ENCODE peak calls at places on chromosomes 2 and 18, in five cellular contexts. D is left ventricle myocardium inferior, L is breast epithelium, C is A549, V is psoas muscle. R is an unnamed sample. For H3K4me1, the result is how much of the 10 kb centered on the place peaks cover.

GRCh38 chr18:75344161-75344560 is 83.3 kb downstream of the SMIM21 start:
- DNase-seq in V (no peak), C (no peak), L (no peak), D (no peak), R (no peak)

GRCh38 chr18:40917096-40917495 is 1037.9 kb upstream of the PIK3C3 start:
- DNase-seq in V (no peak), C (peak), L (no peak), D (no peak), R (no peak)

GRCh38 chr2:67797801-67798535 is 264.8 kb downstream of the C1D start:
- DNase-seq in C (no peak), D (no peak), V (no peak), L (no peak), R (no peak)

GRCh38 chr18:10851824-10852225 is 297.5 kb downstream of the PIEZO2 start:
- DNase-seq in L (no peak), V (no peak), C (peak), D (no peak), R (no peak)

GRCh38 chr2:18959952-18960717 is 370.8 kb upstream of the NT5C1B start:
- DNase-seq in V (no peak), D (no peak), C (no peak), L (no peak), R (no peak)

GRCh38 chr2:37643102-37644078 is 28.1 kb downstream of the CDC42EP3 start:
- DNase-seq in L (no peak), D (no peak), C (no peak), V (no peak), R (no peak)

GRCh38 chr2:18949871-18950597 is 360.7 kb upstream of the NT5C1B start:
- DNase-seq in L (no peak), V (no peak), D (no peak), C (peak), R (no peak)

GRCh38 chr18:34709104-34709503 is 994 bp upstream of the DTNA start:
- DNase-seq in C (peak), V (peak), D (no peak), L (no peak), R (no peak)

GRCh38 chr2:54595999-54596903 is 127.2 kb upstream of the EML6 start:
- DNase-seq in C (no peak), V (peak), D (peak), L (no peak), R (no peak)

GRCh38 chr2:239830718-239831271 is 194.3 kb downstream of the NDUFA10 start:
- DNase-seq in C (no peak), D (peak), L (peak), V (no peak), R (no peak)

GRCh38 chr2:210169871-210170441 is 1.3 kb downstream of the KANSL1L start:
- DNase-seq in D (no peak), C (peak), L (no peak), V (no peak), R (no peak)

GRCh38 chr2:197219636-197220035 is 90.9 kb downstream of the ANKRD44 start:
- DNase-seq in C (no peak), D (no peak), V (no peak), L (no peak), R (no peak)

GRCh38 chr2:197211881-197212342 is 98.7 kb downstream of the ANKRD44 start:
- DNase-seq in D (no peak), V (no peak), L (no peak), C (no peak), R (no peak)

GRCh38 chr2:197212344-197213262 is 98.0 kb downstream of the ANKRD44 start:
- DNase-seq in V (no peak), L (no peak), D (no peak), C (no peak), R (no peak)

GRCh38 chr2:197217561-197217960 is 93.0 kb downstream of the ANKRD44 start:
- DNase-seq in V (no peak), C (no peak), L (no peak), D (no peak), R (no peak)

GRCh38 chr2:197215988-197216979 is 94.3 kb downstream of the ANKRD44 start:
- DNase-seq in C (no peak), L (no peak), V (no peak), D (no peak), R (no peak)
- H3K4me1 ChIP-seq in C (under half), L (under half), V (under half), D (half or more), R (under half)

GRCh38 chr2:46856336-46856735 is 59.3 kb downstream of the MCFD2 start:
- DNase-seq in C (no peak), V (no peak), L (no peak), D (no peak), R (no peak)
- H3K4me1 ChIP-seq in C (half or more), V (under half), L (under half), D (under half), R (under half)

GRCh38 chr2:236219411-236219810 is 44.8 kb downstream of the ASB18 start:
- DNase-seq in V (no peak), D (no peak), L (no peak), C (no peak), R (no peak)
- H3K4me1 ChIP-seq in V (under half), D (under half), L (under half), C (under half), R (under half)

DNA sequence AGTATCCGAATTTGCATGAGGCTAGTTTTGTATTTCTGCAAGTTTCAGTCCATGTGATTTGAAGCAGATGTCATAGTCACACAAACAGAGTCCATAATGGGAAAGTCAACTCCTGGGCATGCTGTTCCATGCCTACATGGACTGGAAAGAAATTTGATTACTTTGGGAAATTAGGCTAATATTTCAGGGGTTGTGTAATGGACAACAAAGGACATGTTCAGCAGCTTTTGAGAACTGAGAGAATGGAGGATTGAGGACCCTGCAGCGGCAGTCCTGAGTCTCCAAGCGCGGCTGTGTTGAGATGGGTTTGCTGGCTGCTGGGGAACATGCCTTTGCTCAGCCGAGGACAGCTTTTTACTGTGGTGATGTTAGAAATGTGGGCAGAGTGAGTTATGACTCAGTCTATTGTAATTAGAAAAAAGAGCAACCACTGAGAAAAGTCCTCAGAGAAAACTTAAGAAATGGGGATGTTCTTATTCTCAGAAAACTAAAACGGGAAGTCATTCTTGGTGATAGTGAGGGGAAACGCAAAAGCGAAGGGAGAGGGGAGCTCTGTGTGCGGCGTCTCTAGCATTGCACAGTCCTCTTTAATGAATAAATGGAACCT is 149.2 kb downstream of the FAM210A start:
- DNase-seq in C (no peak), L (no peak), D (no peak), V (no peak), R (no peak)
- H3K4me1 ChIP-seq in C (under half), L (under half), D (under half), V (under half), R (under half)